ENCODE peak calls at places on chromosomes 6 and 20, in ten cellular contexts. U is fibroblast of mammary gland; C is endothelial cell; F is CD4-positive, alpha-beta T cell; M is H9; B is breast epithelium; W is lower lobe of right lung; P is HFFc6; R is foreskin fibroblast; J is Calu3. E is an unnamed sample.

GRCh38 chr20:8385247-8385646 is 253.2 kb downstream of the PLCB1 start:
- DNase-seq in U (peak; percentile 48), C (no peak), F (no peak), M (peak; percentile 67), B (no peak), W (no peak), P (peak; percentile 27), R (peak; percentile 51), J (no peak), E (peak; percentile 51)

GRCh38 chr20:63577317-63577894 is 3.4 kb upstream of the HELZ2 start:
- DNase-seq in U (no peak), C (no peak), F (no peak), M (no peak), B (peak; percentile 52), W (no peak), P (no peak), R (no peak), J (no peak), E (no peak)

GRCh38 chr6:11374036-11375010 is 141.9 kb upstream of the NEDD9 start:
- DNase-seq in U (no peak), C (no peak), F (no peak), M (no peak), B (no peak), W (no peak), P (no peak), R (no peak), J (no peak), E (no peak)

GRCh38 chr6:152432758-152433157 is 204.4 kb downstream of the SYNE1 start:
- DNase-seq in U (no peak), C (no peak), F (no peak), M (no peak), B (no peak), W (no peak), P (no peak), R (no peak), J (no peak), E (no peak)

GRCh38 chr6:23272536-23272935 is 703.2 kb downstream of the HDGFL1 start:
- DNase-seq in U (no peak), C (no peak), F (no peak), M (no peak), B (no peak), W (no peak), P (no peak), R (no peak), J (no peak), E (no peak)

GRCh38 chr6:6654599-6655575 is 66.4 kb downstream of the LY86 start:
- DNase-seq in U (no peak), C (no peak), F (no peak), M (no peak), B (no peak), W (no peak), P (no peak), R (no peak), J (no peak), E (no peak)

GRCh38 chr6:3540253-3540820 is 83.5 kb upstream of the SLC22A23 start:
- DNase-seq in U (no peak), C (no peak), F (no peak), M (no peak), B (no peak), W (no peak), P (no peak), R (no peak), J (no peak), E (no peak)

GRCh38 chr20:21155268-21155667 is 29.4 kb downstream of the KIZ start:
- DNase-seq in U (no peak), C (no peak), F (no peak), M (no peak), B (no peak), W (no peak), P (no peak), R (no peak), J (no peak), E (no peak)

GRCh38 chr20:62134735-62135231 is 8.4 kb downstream of the PSMA7 start:
- DNase-seq in U (peak; percentile 88), C (no peak), F (no peak), M (no peak), B (no peak), W (no peak), P (no peak), R (peak; percentile 73), J (no peak), E (no peak)

GRCh38 chr20:62133051-62133845 is 9.9 kb downstream of the PSMA7 start:
- DNase-seq in U (peak; percentile 43), C (no peak), F (no peak), M (no peak), B (no peak), W (peak; percentile 72), P (no peak), R (no peak), J (no peak), E (no peak)

GRCh38 chr20:62132421-62132820 is 10.1 kb downstream of the LSM14B start:
- DNase-seq in U (peak; percentile 30), C (no peak), F (no peak), M (no peak), B (no peak), W (peak; percentile 73), P (no peak), R (no peak), J (no peak), E (no peak)

GRCh38 chr20:62135573-62136266 is 7.5 kb downstream of the PSMA7 start:
- DNase-seq in U (no peak), C (no peak), F (no peak), M (no peak), B (no peak), W (no peak), P (no peak), R (no peak), J (no peak), E (no peak)

GRCh38 chr20:62133864-62134263 is 9.3 kb downstream of the PSMA7 start:
- DNase-seq in U (peak; percentile 14), C (no peak), F (no peak), M (no peak), B (no peak), W (no peak), P (no peak), R (no peak), J (no peak), E (no peak)
- TF ChIP-seq CTCF in U (peak; percentile 16), C (no peak), F (no peak), M (peak; percentile 48), B (no peak), W (no peak), P (peak; percentile 35), R (no peak), J (no peak), E (peak; percentile 28)

GRCh38 chr20:4234128-4234527 is 218.8 kb upstream of the RNF24 start:
- DNase-seq in U (peak; percentile 96), C (no peak), F (no peak), M (no peak), B (no peak), W (no peak), P (peak; percentile 58), R (peak; percentile 92), J (no peak), E (no peak)

GRCh38 chr20:4235512-4236043 is 220.2 kb upstream of the RNF24 start:
- DNase-seq in U (no peak), C (no peak), F (no peak), M (no peak), B (no peak), W (no peak), P (no peak), R (no peak), J (no peak), E (no peak)

GRCh38 chr20:4230651-4231050 is 215.3 kb upstream of the RNF24 start:
- DNase-seq in U (no peak), C (no peak), F (no peak), M (no peak), B (no peak), W (no peak), P (no peak), R (no peak), J (no peak), E (peak; percentile 59)

GRCh38 chr20:4234664-4235063 is 219.3 kb upstream of the RNF24 start:
- DNase-seq in U (no peak), C (no peak), F (no peak), M (no peak), B (no peak), W (no peak), P (no peak), R (no peak), J (no peak), E (no peak)

GRCh38 chr20:4233520-4233919 is 218.2 kb upstream of the RNF24 start:
- DNase-seq in U (no peak), C (no peak), F (no peak), M (no peak), B (no peak), W (no peak), P (no peak), R (no peak), J (no peak), E (no peak)
- TF ChIP-seq CTCF in U (peak; percentile 35), C (no peak), F (no peak), M (no peak), B (no peak), W (no peak), P (peak; percentile 49), R (no peak), J (no peak), E (peak; percentile 10)

DNA sequence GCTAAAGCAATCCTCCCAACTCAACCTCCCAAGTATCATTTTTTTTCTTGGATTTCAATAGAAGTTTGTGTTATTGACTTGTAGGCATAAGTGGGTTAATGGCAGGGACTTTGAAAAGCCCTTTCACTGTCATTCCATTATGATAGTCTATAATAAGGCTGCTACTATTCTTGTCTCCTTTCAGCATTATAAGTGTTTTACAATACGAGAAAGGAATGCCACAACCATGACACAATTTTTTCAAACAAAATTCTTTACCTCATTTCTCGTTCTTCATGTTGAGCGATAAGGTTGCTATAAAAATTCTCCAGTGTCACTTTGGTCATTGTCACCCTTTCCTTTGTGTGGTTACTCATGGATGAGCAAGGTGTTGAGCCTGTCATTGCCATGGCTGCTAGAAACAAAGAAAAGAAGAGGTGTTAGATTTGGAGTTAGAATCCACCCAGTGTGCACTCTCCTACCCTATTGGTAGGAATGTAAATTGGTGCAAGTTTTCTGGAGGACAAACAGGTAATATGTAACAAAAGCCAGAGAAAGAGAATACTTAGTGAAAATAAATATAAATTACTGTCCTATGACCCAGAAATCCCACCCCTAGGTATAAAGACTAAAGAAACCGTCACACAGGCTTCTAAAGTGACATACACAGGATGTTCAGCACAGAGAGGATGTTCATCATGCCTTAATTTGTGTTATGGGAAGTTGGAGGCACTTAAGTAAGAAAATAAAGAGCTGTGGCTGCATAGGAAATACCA is 7.3 kb downstream of the STK38 start:
- DNase-seq in U (no peak), C (no peak), F (no peak), M (no peak), B (no peak), W (no peak), P (no peak), R (no peak), J (no peak), E (no peak)
- TF ChIP-seq CTCF in U (peak; percentile 10), C (no peak), F (no peak), M (no peak), B (no peak), W (no peak), P (peak; percentile 51), R (no peak), J (no peak), E (peak; percentile 37)

GRCh38 chr6:110960014-110960390 is 1.5 kb downstream of the GTF3C6 start:
- DNase-seq in U (no peak), C (no peak), F (no peak), M (no peak), B (no peak), W (no peak), P (no peak), R (no peak), J (no peak), E (no peak)

GRCh38 chr6:110953633-110954303 is 4.7 kb upstream of the GTF3C6 start:
- DNase-seq in U (no peak), C (no peak), F (no peak), M (no peak), B (no peak), W (no peak), P (no peak), R (no peak), J (no peak), E (no peak)

GRCh38 chr6:110958332-110959192 is at the start of gene GTF3C6:
- DNase-seq in U (peak; percentile 89), C (peak; percentile 87), F (peak; percentile 90), M (peak; percentile 92), B (peak; percentile 90), W (peak; percentile 98), P (peak; percentile 90), R (peak; percentile 97), J (peak; percentile 90), E (peak; percentile 97)
- TF ChIP-seq CTCF in U (no peak), C (no peak), F (no peak), M (no peak), B (no peak), W (no peak), P (no peak), R (no peak), J (no peak), E (peak; percentile 3)